ENCODE peak calls at places on chromosomes 11 and 22, in six cellular contexts. I, D, K, O, J and R are unnamed samples.
A peak's percentile ranks its signal among the peaks of the same experiment; 100 is the strongest.

GRCh38 chr11:1931791-1932480 is 12.4 kb downstream of the TNNT3 start:
- DNase-seq in D (peak; percentile 57), J (no peak), K (no peak), I (no peak), O (no peak), R (no peak)

GRCh38 chr11:81987829-81988472 is 745.7 kb downstream of the FAM181B start:
- DNase-seq in J (no peak), O (no peak), I (no peak), D (no peak), K (no peak), R (peak; percentile 29)

GRCh38 chr22:37999640-38000272 is 15.4 kb upstream of the SOX10 start:
- DNase-seq in J (peak; percentile 13), D (peak; percentile 87), O (peak; percentile 86), K (no peak), I (no peak), R (peak; percentile 64)

GRCh38 chr22:44202261-44202789 is 21.6 kb downstream of the PARVG start:
- DNase-seq in J (no peak), I (no peak), D (no peak), O (no peak), K (no peak), R (peak; percentile 43)

GRCh38 chr11:62542111-62542745 is 4.4 kb downstream of the AHNAK start:
- DNase-seq in K (peak; percentile 69), D (no peak), O (no peak), I (no peak), J (no peak), R (no peak)

GRCh38 chr11:119376197-119376847 is 5.2 kb downstream of the USP2 start:
- DNase-seq in O (peak; percentile 39), J (no peak), I (peak; percentile 77), K (no peak), D (peak; percentile 86), R (no peak)

GRCh38 chr11:86632499-86633269 is 39.7 kb downstream of the ME3 start:
- DNase-seq in D (peak; percentile 59), I (no peak), O (no peak), J (peak; percentile 24), K (no peak), R (peak; percentile 59)

GRCh38 chr11:65290448-65291165 is 24.1 kb upstream of the CDC42EP2 start:
- DNase-seq in O (no peak), I (peak; percentile 91), J (peak; percentile 59), D (peak; percentile 95), K (no peak), R (no peak)

GRCh38 chr11:28834877-28835276 is 726.7 kb downstream of the METTL15 start:
- DNase-seq in J (no peak), D (no peak), I (no peak), O (no peak), K (no peak), R (peak; percentile 77)

GRCh38 chr22:30861688-30862552 is 106.7 kb downstream of the MORC2 start:
- DNase-seq in K (no peak), O (no peak), I (no peak), D (no peak), J (no peak), R (no peak)

GRCh38 chr11:8103909-8104308 is 22.9 kb downstream of the TUB start:
- DNase-seq in O (no peak), D (no peak), I (no peak), K (no peak), J (no peak), R (no peak)

GRCh38 chr11:46710821-46711269 is 8.2 kb upstream of the F2 start:
- DNase-seq in O (no peak), D (peak; percentile 86), K (no peak), J (peak; percentile 58), I (no peak), R (peak; percentile 99)

GRCh38 chr11:60263434-60263833 is 17.0 kb upstream of the MS4A4A start:
- DNase-seq in I (no peak), D (no peak), O (no peak), K (no peak), J (no peak), R (no peak)

GRCh38 chr11:41119484-41119883 is 340.0 kb downstream of the LRRC4C start:
- DNase-seq in I (no peak), J (no peak), O (no peak), K (no peak), D (no peak), R (no peak)

GRCh38 chr22:44702479-44703219 is 645 bp downstream of the PRR5 start:
- DNase-seq in O (no peak), K (peak; percentile 66), I (no peak), J (no peak), D (no peak), R (no peak)

GRCh38 chr11:12524865-12525264 is 147.5 kb downstream of the PARVA start:
- DNase-seq in J (no peak), I (no peak), D (peak; percentile 81), O (no peak), K (no peak), R (no peak)

GRCh38 chr11:126528075-126528474 is 172.6 kb downstream of the ST3GAL4 start:
- DNase-seq in I (no peak), D (no peak), J (no peak), K (peak; percentile 26), O (no peak), R (no peak)

GRCh38 chr11:113505541-113506375 is 30.6 kb upstream of the DRD2 start:
- DNase-seq in K (no peak), O (peak; percentile 16), I (no peak), D (no peak), J (no peak), R (peak; percentile 22)

GRCh38 chr22:28027453-28028448 is 108.7 kb upstream of the PITPNB start:
- DNase-seq in I (no peak), D (peak; percentile 77), K (no peak), J (no peak), O (peak; percentile 88), R (no peak)

GRCh38 chr11:73578786-73579185 is 19.1 kb downstream of the FAM168A start:
- DNase-seq in O (no peak), J (no peak), K (no peak), D (no peak), I (no peak), R (no peak)

GRCh38 chr22:30556388-30556787 is 9.8 kb upstream of the SEC14L6 start:
- DNase-seq in I (no peak), K (no peak), O (no peak), J (no peak), D (no peak), R (no peak)

GRCh38 chr22:45171830-45172229 is 8.1 kb downstream of the NUP50 start:
- DNase-seq in J (no peak), D (no peak), I (no peak), K (no peak), O (no peak), R (no peak)

GRCh38 chr11:126416542-126417090 is 61.1 kb downstream of the ST3GAL4 start:
- DNase-seq in O (peak; percentile 81), D (peak; percentile 95), I (peak; percentile 92), K (peak; percentile 77), J (peak; percentile 63), R (no peak)

GRCh38 chr22:27347951-27348350 is 453.6 kb downstream of the MN1 start:
- DNase-seq in O (no peak), J (no peak), K (no peak), I (no peak), D (no peak), R (peak; percentile 90)

GRCh38 chr22:35154937-35155387 is 89.0 kb downstream of the ISX start:
- DNase-seq in I (peak; percentile 56), D (no peak), J (no peak), K (peak; percentile 63), O (peak; percentile 78), R (peak; percentile 3)

GRCh38 chr22:22735695-22736611 is 91.5 kb downstream of the GGTLC2 start:
- DNase-seq in J (no peak), O (no peak), I (no peak), K (no peak), D (no peak), R (no peak)

GRCh38 chr11:73176145-73176891 is 34.2 kb upstream of the FCHSD2 start:
- DNase-seq in D (peak; percentile 28), O (no peak), J (no peak), K (no peak), I (no peak), R (no peak)

GRCh38 chr11:114783805-114784204 is 105.5 kb downstream of the NXPE2 start:
- DNase-seq in I (no peak), D (no peak), O (no peak), K (no peak), J (no peak), R (no peak)

GRCh38 chr11:59062602-59063529 is 23.2 kb upstream of the GLYATL1B start:
- DNase-seq in K (no peak), O (no peak), I (peak; percentile 39), D (no peak), J (no peak), R (no peak)
- H3K4me3 ChIP-seq in K (no peak overlapping the region), O (no peak overlapping the region), I (no peak overlapping the region), D (no peak overlapping the region), J (no peak overlapping the region), R (no peak overlapping the region)

DNA sequence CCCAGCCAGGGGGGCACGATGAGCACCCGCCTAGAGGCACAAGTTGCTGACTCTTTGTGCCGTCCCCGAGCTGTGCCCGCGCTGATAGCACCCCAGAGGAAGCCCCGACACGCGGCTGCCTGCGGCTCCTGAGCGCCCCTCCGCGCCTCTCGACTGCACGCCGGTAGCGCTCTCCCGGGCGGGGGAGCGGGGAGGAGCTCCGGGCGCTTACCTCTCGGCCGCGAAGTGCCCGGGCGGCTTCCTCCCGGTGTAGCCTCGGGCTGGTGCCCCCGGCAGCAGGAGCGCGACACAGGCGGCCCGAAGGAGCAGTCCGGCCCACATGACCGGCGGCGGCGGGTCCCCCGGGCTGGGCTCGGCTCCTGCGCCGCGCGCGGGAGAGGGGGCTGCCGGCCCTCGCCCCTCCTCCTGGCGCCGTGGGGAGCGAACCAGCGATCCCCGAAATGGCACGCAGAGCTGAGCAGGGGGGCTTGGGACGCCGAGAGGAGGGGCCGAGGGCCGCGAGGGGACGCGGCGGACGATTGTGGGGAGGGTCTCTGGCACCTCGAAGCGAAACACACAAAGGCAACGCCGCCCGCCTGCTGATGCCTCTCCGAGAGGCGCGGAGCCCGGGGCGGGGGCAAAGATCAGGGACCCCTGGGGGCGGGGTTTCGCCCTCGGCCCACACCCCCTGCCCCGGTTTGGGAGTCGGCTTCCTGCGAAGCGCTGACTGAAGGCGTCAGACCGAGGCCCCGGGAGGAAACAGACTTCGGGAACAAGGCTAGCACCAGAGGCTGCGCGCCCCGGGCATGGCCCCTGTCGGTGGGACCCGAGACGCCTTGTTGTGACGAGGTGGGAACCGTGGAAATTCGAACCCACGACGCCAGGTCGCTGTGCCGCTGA is at the start of gene VWCE:
- DNase-seq in K (peak; percentile 73), J (no peak), O (peak; percentile 60), I (peak; percentile 61), D (peak; percentile 69), R (no peak)
- H3K4me3 ChIP-seq in K (peak within 1 kb of the TSS; percentile 59), J (peak within 1 kb of the TSS; percentile 82), O (peak within 1 kb of the TSS; percentile 59), I (peak within 1 kb of the TSS; percentile 59), D (peak within 1 kb of the TSS; percentile 69), R (peak within 1 kb of the TSS; percentile 55)

GRCh38 chr11:25876456-25876965 is 455.4 kb upstream of the ANO3 start:
- DNase-seq in K (no peak), I (no peak), O (no peak), J (no peak), D (no peak), R (no peak)
- H3K4me3 ChIP-seq in K (no peak overlapping the region), I (no peak overlapping the region), O (no peak overlapping the region), J (no peak overlapping the region), D (no peak overlapping the region), R (no peak overlapping the region)

GRCh38 chr22:39150848-39151215 is 1.6 kb downstream of the CBX7 start:
- DNase-seq in K (no peak), O (no peak), J (no peak), D (no peak), I (no peak), R (no peak)
- H3K4me3 ChIP-seq in K (peak overlapping the region; percentile 86), O (no peak overlapping the region), J (peak overlapping the region; percentile 99), D (peak overlapping the region; percentile 94), I (peak overlapping the region; percentile 96), R (no peak overlapping the region)

GRCh38 chr11:109892321-109892794 is 200.8 kb upstream of the ZC3H12C start:
- DNase-seq in I (no peak), O (no peak), D (no peak), K (no peak), J (no peak), R (no peak)
- H3K4me3 ChIP-seq in I (no peak overlapping the region), O (no peak overlapping the region), D (no peak overlapping the region), K (no peak overlapping the region), J (no peak overlapping the region), R (no peak overlapping the region)